ENCODE peak calls at places on chromosomes 12 and 14, in seven cellular contexts. J is cardiac muscle cell; B is tibial nerve; H is heart left ventricle; N is HFFc6; S is mammary epithelial cell; R is CD8-positive, alpha-beta T cell. V is an unnamed sample.

GRCh38 chr14:81122326-81122725 is 98.4 kb downstream of the GTF2A1 start:
- DNase-seq in J (no peak), B (no peak), H (no peak), N (no peak), S (no peak), R (no peak), V (no peak)

GRCh38 chr14:61710853-61711817 is 15.8 kb downstream of the HIF1A start:
- DNase-seq in J (peak; percentile 54), B (no peak), H (no peak), N (no peak), S (no peak), R (no peak), V (no peak)

GRCh38 chr12:11577658-11578260 is 71.7 kb upstream of the ETV6 start:
- DNase-seq in J (no peak), B (no peak), H (no peak), N (peak; percentile 3), S (peak; percentile 57), R (no peak), V (no peak)

GRCh38 chr12:94770777-94771176 is 120.4 kb upstream of the TMCC3 start:
- DNase-seq in J (no peak), B (no peak), H (no peak), N (no peak), S (no peak), R (no peak), V (no peak)

GRCh38 chr12:132207083-132207775 is 63.0 kb downstream of the NOC4L start:
- DNase-seq in J (no peak), B (no peak), H (no peak), N (no peak), S (no peak), R (no peak), V (no peak)

GRCh38 chr14:55814873-55815272 is 234.9 kb downstream of the KTN1 start:
- DNase-seq in J (peak; percentile 37), B (no peak), H (no peak), N (no peak), S (no peak), R (no peak), V (no peak)

GRCh38 chr14:99026471-99026870 is 245.5 kb downstream of the BCL11B start:
- DNase-seq in J (no peak), B (no peak), H (no peak), N (no peak), S (peak; percentile 11), R (no peak), V (no peak)

GRCh38 chr12:92973614-92974013 is 44.5 kb upstream of the EEA1 start:
- DNase-seq in J (peak; percentile 90), B (no peak), H (no peak), N (peak; percentile 50), S (peak; percentile 97), R (no peak), V (no peak)

GRCh38 chr12:49188205-49188915 is 520 bp downstream of the TUBA1A start:
- DNase-seq in J (peak; percentile 84), B (peak; percentile 80), H (peak; percentile 88), N (peak; percentile 65), S (peak; percentile 77), R (peak; percentile 90), V (peak; percentile 72)

GRCh38 chr12:117587646-117588287 is 226.3 kb upstream of the NOS1 start:
- DNase-seq in J (peak; percentile 43), B (peak; percentile 52), H (peak; percentile 19), N (no peak), S (peak; percentile 4), R (no peak), V (no peak)

GRCh38 chr12:24127919-24128721 is 178.7 kb upstream of the SOX5 start:
- DNase-seq in J (no peak), B (no peak), H (no peak), N (no peak), S (no peak), R (no peak), V (no peak)

GRCh38 chr12:83826112-83826511 is 1086.5 kb downstream of the SLC6A15 start:
- DNase-seq in J (peak; percentile 55), B (peak; percentile 24), H (no peak), N (peak; percentile 50), S (peak; percentile 39), R (no peak), V (no peak)

GRCh38 chr14:22314183-22314820 is 274.7 kb downstream of the DAD1 start:
- DNase-seq in J (peak; percentile 69), B (peak; percentile 54), H (no peak), N (peak; percentile 47), S (peak; percentile 51), R (no peak), V (no peak)

GRCh38 chr12:114694436-114695304 is 10.7 kb upstream of the TBX3 start:
- DNase-seq in J (no peak), B (no peak), H (no peak), N (no peak), S (no peak), R (no peak), V (no peak)

GRCh38 chr12:40314927-40315326 is 90.1 kb downstream of the LRRK2 start:
- DNase-seq in J (no peak), B (no peak), H (no peak), N (no peak), S (no peak), R (no peak), V (no peak)

GRCh38 chr12:110249716-110250225 is 31.3 kb upstream of the ATP2A2 start:
- DNase-seq in J (peak; percentile 18), B (no peak), H (peak; percentile 32), N (no peak), S (no peak), R (no peak), V (no peak)

GRCh38 chr14:103542545-103543088 is 13.6 kb downstream of the TRMT61A start:
- DNase-seq in J (no peak), B (no peak), H (peak; percentile 60), N (no peak), S (no peak), R (no peak), V (no peak)

GRCh38 chr14:104505085-104506074 is 74.2 kb upstream of the C14orf180 start:
- DNase-seq in J (no peak), B (no peak), H (no peak), N (no peak), S (no peak), R (no peak), V (no peak)

GRCh38 chr12:89098390-89099102 is 253.8 kb downstream of the DUSP6 start:
- DNase-seq in J (peak; percentile 46), B (no peak), H (peak; percentile 26), N (no peak), S (no peak), R (no peak), V (no peak)

GRCh38 chr12:25855716-25856115 is 102.8 kb upstream of the RASSF8 start:
- DNase-seq in J (peak; percentile 91), B (no peak), H (no peak), N (no peak), S (peak; percentile 39), R (no peak), V (no peak)

GRCh38 chr14:74569826-74570591 is 42.0 kb downstream of the LTBP2 start:
- DNase-seq in J (peak; percentile 90), B (no peak), H (no peak), N (no peak), S (peak; percentile 87), R (no peak), V (no peak)

GRCh38 chr12:21694660-21695059 is 37.0 kb upstream of the LDHB start:
- DNase-seq in J (no peak), B (no peak), H (no peak), N (no peak), S (no peak), R (no peak), V (no peak)

GRCh38 chr12:21695896-21696295 is 38.3 kb upstream of the LDHB start:
- DNase-seq in J (no peak), B (no peak), H (no peak), N (no peak), S (no peak), R (no peak), V (no peak)

GRCh38 chr12:21696603-21697002 is 39.0 kb upstream of the LDHB start:
- DNase-seq in J (no peak), B (no peak), H (no peak), N (no peak), S (no peak), R (no peak), V (no peak)

GRCh38 chr12:21699851-21700250 is 42.2 kb upstream of the LDHB start:
- DNase-seq in J (no peak), B (no peak), H (no peak), N (no peak), S (no peak), R (no peak), V (no peak)

GRCh38 chr12:21697829-21698630 is 40.4 kb upstream of the LDHB start:
- DNase-seq in J (peak; percentile 60), B (peak; percentile 42), H (no peak), N (peak; percentile 3), S (peak; percentile 6), R (no peak), V (no peak)
- TF ChIP-seq CTCF in J (peak; percentile 49), B (peak; percentile 56), H (peak; percentile 76), N (peak; percentile 91), S (peak; percentile 48), R (peak; percentile 85), V (peak; percentile 53)

DNA sequence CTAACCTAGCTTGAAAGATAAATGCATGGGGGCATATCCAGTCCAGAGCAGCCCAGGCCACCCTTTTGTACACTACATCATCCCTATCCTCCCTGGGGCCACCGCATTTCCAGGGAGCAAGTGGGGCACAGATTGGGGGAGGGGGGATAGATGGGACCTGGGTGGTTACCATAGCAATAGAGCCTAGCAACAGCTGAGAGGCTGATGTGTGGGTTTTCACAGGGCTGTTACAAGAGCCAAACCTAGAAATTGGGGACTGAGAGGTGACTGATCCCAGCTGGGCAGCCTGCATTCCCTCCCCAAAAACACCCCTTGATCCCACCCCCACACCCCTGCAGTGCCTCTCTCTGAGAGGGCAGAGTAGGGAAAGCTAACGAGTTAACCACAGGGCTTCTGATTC is 3.7 kb upstream of the ZNF384 start:
- DNase-seq in J (no peak), B (no peak), H (no peak), N (no peak), S (no peak), R (no peak), V (no peak)
- TF ChIP-seq CTCF in J (no peak), B (no peak), H (no peak), N (no peak), S (no peak), R (no peak), V (no peak)

GRCh38 chr12:103956515-103957027 is 9.1 kb upstream of the TDG start:
- DNase-seq in J (no peak), B (peak; percentile 14), H (no peak), N (no peak), S (no peak), R (no peak), V (no peak)
- TF ChIP-seq CTCF in J (no peak), B (no peak), H (no peak), N (no peak), S (no peak), R (no peak), V (no peak)

GRCh38 chr12:43114316-43114715 is 437.7 kb downstream of the ADAMTS20 start:
- DNase-seq in J (no peak), B (no peak), H (no peak), N (no peak), S (no peak), R (no peak), V (no peak)

GRCh38 chr12:43111608-43112007 is 440.4 kb downstream of the ADAMTS20 start:
- DNase-seq in J (peak; percentile 81), B (no peak), H (no peak), N (no peak), S (no peak), R (no peak), V (no peak)

GRCh38 chr12:43113616-43114015 is 438.4 kb downstream of the ADAMTS20 start:
- DNase-seq in J (no peak), B (no peak), H (no peak), N (no peak), S (no peak), R (no peak), V (no peak)

GRCh38 chr12:43112101-43112661 is 439.8 kb downstream of the ADAMTS20 start:
- DNase-seq in J (peak; percentile 42), B (no peak), H (no peak), N (no peak), S (no peak), R (no peak), V (no peak)

GRCh38 chr12:43113153-43113552 is 438.9 kb downstream of the ADAMTS20 start:
- DNase-seq in J (peak; percentile 63), B (no peak), H (no peak), N (no peak), S (no peak), R (no peak), V (no peak)
- TF ChIP-seq CTCF in J (peak; percentile 28), B (no peak), H (no peak), N (no peak), S (no peak), R (no peak), V (no peak)